ENCODE peak calls at places on chromosomes 12 and 14, in seven cellular contexts. K, H, F, R, O, G and A are unnamed samples.
A peak's percentile ranks its signal among the peaks of the same experiment; 100 is the strongest.

GRCh38 chr14:74583689-74584434 is 28.2 kb downstream of the LTBP2 start:
- DNase-seq in R (no peak), O (no peak), K (peak; percentile 95), G (peak; percentile 69), H (peak; percentile 91), F (peak; percentile 55), A (no peak)

GRCh38 chr12:87756111-87756510 is 273.1 kb downstream of the C12orf50 start:
- DNase-seq in R (no peak), H (peak; percentile 44), O (no peak), K (peak; percentile 58), F (peak; percentile 5), G (no peak), A (no peak)

GRCh38 chr12:51460519-51460918 is 35.9 kb downstream of the SLC4A8 start:
- DNase-seq in O (no peak), G (no peak), K (no peak), H (peak; percentile 36), R (no peak), F (peak; percentile 30), A (no peak)

GRCh38 chr12:109533487-109533740 is 39.9 kb downstream of the MMAB start:
- DNase-seq in K (no peak), F (no peak), O (no peak), R (no peak), H (no peak), G (no peak), A (no peak)

GRCh38 chr12:46049665-46050064 is 59.3 kb upstream of the SCAF11 start:
- DNase-seq in G (no peak), H (peak; percentile 7), R (peak; percentile 48), K (no peak), F (no peak), O (no peak), A (no peak)

GRCh38 chr12:95326855-95327254 is 109.2 kb downstream of the VEZT start:
- DNase-seq in O (no peak), F (no peak), R (no peak), G (no peak), H (no peak), K (no peak), A (no peak)

GRCh38 chr12:7374423-7375144 is 69.4 kb downstream of the CD163L1 start:
- DNase-seq in G (peak; percentile 47), K (peak; percentile 69), R (peak; percentile 91), H (peak; percentile 48), F (peak; percentile 37), O (peak; percentile 48), A (peak; percentile 70)

GRCh38 chr14:94411638-94412037 is 23.2 kb upstream of the SERPINA1 start:
- DNase-seq in O (no peak), H (no peak), K (no peak), F (no peak), R (no peak), G (no peak), A (no peak)

GRCh38 chr12:25675808-25676207 is 122.7 kb upstream of the LMNTD1 start:
- DNase-seq in F (no peak), G (no peak), R (no peak), O (no peak), K (no peak), H (no peak), A (peak; percentile 54)

GRCh38 chr12:38934078-38934584 is 28.7 kb upstream of the CPNE8 start:
- DNase-seq in G (no peak), R (peak; percentile 5), O (no peak), H (no peak), F (no peak), K (no peak), A (no peak)

GRCh38 chr12:1890119-1890703 is 28.2 kb downstream of the CACNA2D4 start:
- DNase-seq in G (no peak), H (no peak), O (no peak), F (no peak), R (no peak), K (no peak), A (no peak)

GRCh38 chr14:93114068-93114710 is 1.5 kb downstream of the ITPK1 start:
- DNase-seq in H (peak; percentile 15), O (no peak), R (peak; percentile 33), K (peak; percentile 32), G (no peak), F (peak; percentile 11), A (peak; percentile 26)

GRCh38 chr12:22729898-22730443 is 105.0 kb downstream of the ETNK1 start:
- DNase-seq in R (no peak), H (no peak), F (no peak), O (no peak), G (no peak), K (peak; percentile 71), A (no peak)

GRCh38 chr14:53948181-53948884 is 8.3 kb downstream of the BMP4 start:
- DNase-seq in K (no peak), F (no peak), O (no peak), R (no peak), H (no peak), G (no peak), A (no peak)

GRCh38 chr12:47080725-47081502 is 1.2 kb upstream of the AMIGO2 start:
- DNase-seq in F (peak; percentile 56), O (no peak), G (no peak), R (peak; percentile 53), H (peak; percentile 75), K (peak; percentile 77), A (peak; percentile 51)

GRCh38 chr12:26715232-26715631 is 117.8 kb downstream of the ITPR2 start:
- DNase-seq in O (no peak), K (no peak), F (no peak), H (no peak), R (no peak), G (no peak), A (no peak)

GRCh38 chr12:110619534-110619953 is 5.6 kb downstream of the TCTN1 start:
- DNase-seq in K (peak; percentile 57), F (no peak), G (no peak), H (peak; percentile 14), O (peak; percentile 40), R (no peak), A (no peak)

GRCh38 chr14:22272408-22272807 is 316.6 kb downstream of the DAD1 start:
- DNase-seq in G (no peak), K (no peak), H (no peak), F (no peak), R (no peak), O (no peak), A (peak; percentile 36)

GRCh38 chr12:132224484-132224883 is 80.2 kb downstream of the NOC4L start:
- DNase-seq in F (no peak), K (no peak), G (no peak), R (no peak), O (no peak), H (no peak), A (no peak)

GRCh38 chr14:39576258-39576657 is 144.0 kb upstream of the FBXO33 start:
- DNase-seq in H (peak; percentile 15), R (peak; percentile 44), O (no peak), G (no peak), F (no peak), K (no peak), A (no peak)

GRCh38 chr14:101562659-101563351 is 1.5 kb downstream of the DIO3 start:
- DNase-seq in H (no peak), G (no peak), R (peak; percentile 9), F (no peak), K (no peak), O (no peak), A (no peak)

GRCh38 chr14:101560534-101561113 is 671 bp upstream of the DIO3 start:
- DNase-seq in O (no peak), K (no peak), F (no peak), H (no peak), G (no peak), R (peak; percentile 36), A (no peak)

GRCh38 chr14:101561897-101562490 is 699 bp downstream of the DIO3 start:
- DNase-seq in F (no peak), K (no peak), R (peak; percentile 17), O (no peak), H (no peak), G (no peak), A (no peak)

GRCh38 chr14:101559624-101560533 is 1.4 kb upstream of the DIO3 start:
- DNase-seq in H (peak; percentile 66), G (no peak), R (peak; percentile 67), K (peak; percentile 33), O (no peak), F (peak; percentile 86), A (peak; percentile 84)

DNA sequence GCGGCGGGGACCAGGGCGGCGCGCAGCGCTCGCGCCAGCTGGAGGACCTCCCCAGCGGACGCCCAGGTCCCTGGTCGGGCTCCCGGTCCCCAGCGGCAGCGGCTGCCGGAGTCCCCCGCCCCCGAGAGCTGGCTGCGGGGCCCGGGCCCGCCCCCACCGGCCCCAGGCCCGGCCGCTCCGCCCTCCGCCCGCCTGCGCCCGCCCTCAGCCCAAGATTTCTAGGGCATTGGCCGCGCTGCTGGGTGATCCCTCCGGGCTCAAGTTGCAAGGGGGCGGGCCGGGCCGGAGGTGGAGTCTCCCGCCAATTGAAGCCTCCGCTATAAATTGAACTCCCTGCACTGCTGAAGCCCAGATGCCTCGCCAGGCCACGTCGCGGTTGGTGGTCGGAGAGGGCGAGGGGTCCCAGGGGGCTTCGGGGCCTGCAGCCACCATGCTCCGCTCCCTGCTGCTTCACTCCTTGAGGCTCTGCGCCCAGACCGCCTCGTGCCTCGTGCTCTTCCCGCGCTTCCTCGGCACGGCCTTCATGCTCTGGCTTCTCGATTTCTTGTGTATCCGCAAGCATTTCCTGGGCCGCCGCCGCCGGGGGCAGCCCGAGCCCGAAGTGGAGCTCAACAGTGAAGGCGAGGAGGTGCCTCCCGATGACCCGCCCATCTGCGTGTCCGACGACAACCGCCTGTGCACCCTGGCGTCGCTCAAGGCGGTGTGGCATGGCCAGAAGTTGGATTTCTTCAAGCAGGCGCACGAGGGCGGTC is at the start of gene DIO3:
- DNase-seq in K (peak; percentile 13), H (peak; percentile 79), O (no peak), G (peak; percentile 32), F (peak; percentile 89), R (peak; percentile 93), A (peak; percentile 96)
- TF ChIP-seq EZH2 in K (no peak), H (no peak), O (no peak), G (no peak), F (no peak), R (peak; percentile 83), A (no peak)

DNA sequence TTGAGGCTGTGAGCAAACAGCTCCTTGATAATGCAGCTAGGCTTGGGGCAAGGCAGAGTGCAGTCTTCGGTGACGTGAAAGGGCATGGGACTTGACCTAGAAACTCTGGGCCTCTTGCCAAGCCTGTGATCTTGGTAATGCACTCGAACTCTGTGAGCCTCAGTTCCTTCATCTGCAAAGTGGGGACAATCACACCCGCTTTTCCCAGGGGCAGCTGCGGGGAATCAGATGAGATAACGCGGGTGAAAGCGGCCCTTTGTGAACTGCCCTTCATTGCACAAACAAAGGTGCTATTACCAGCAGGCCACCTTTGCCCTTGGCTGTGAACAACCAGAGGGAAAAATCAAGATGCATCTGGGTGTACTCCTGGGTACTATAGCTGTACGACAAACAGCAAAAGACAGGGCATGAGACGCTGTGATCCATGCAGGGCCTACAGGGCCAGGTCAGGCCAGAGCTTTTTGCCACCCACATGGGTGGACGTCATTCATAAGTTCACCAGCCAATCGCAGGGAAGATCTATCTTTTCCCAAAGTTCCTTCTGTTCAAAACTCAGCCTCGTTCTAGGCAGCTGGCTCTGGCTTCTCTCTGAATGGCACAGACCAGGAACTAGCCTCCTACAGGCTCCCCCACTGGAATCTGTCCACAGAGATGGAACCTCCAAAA is 3.2 kb downstream of the MSI1 start:
- DNase-seq in K (no peak), H (no peak), F (peak; percentile 62), G (no peak), R (no peak), O (no peak), A (no peak)
- TF ChIP-seq EZH2phosphoT487 in K (no peak), H (no peak), F (no peak), G (no peak), R (no peak), O (no peak), A (no peak)

GRCh38 chr12:76123301-76124212 is 39.1 kb upstream of the NAP1L1 start:
- DNase-seq in O (no peak), K (peak; percentile 77), H (peak; percentile 69), G (no peak), R (peak; percentile 12), F (no peak), A (peak; percentile 11)
- TF ChIP-seq EZH2 in O (no peak), K (no peak), H (no peak), G (no peak), R (no peak), F (no peak), A (no peak)

GRCh38 chr14:73567951-73568885 is 795 bp upstream of the ACOT2 start:
- DNase-seq in K (peak; percentile 70), O (no peak), G (no peak), H (peak; percentile 62), F (peak; percentile 30), R (no peak), A (no peak)
- TF ChIP-seq EZH2phosphoT487 in K (no peak), O (no peak), G (no peak), H (no peak), F (no peak), R (no peak), A (no peak)